ENCODE peak calls at places on chromosomes 6 and 20, in four cellular contexts. Q is HCT116, G is HepG2, O is WTC11. D is an unnamed sample.

GRCh38 chr6:13914346-13914745 is 10.4 kb upstream of the RNF182 start:
- DNase-seq in Q (no peak), G (no peak), O (no peak), D (no peak)

GRCh38 chr20:60636417-60636816 is 615.6 kb upstream of the CDH4 start:
- DNase-seq in Q (no peak), G (no peak), O (no peak), D (no peak)

GRCh38 chr20:33042983-33043730 is 10.5 kb upstream of the BPIFB3 start:
- DNase-seq in Q (no peak), G (no peak), O (no peak), D (no peak)

GRCh38 chr6:167904791-167905190 is 78.1 kb downstream of the AFDN start:
- DNase-seq in Q (no peak), G (no peak), O (no peak), D (no peak)

GRCh38 chr6:3133515-3133914 is 15.0 kb downstream of the BPHL start:
- DNase-seq in Q (no peak), G (no peak), O (no peak), D (no peak)

GRCh38 chr6:4512101-4512500 is 264.1 kb upstream of the CDYL start:
- DNase-seq in Q (no peak), G (no peak), O (no peak), D (no peak)

GRCh38 chr6:135665935-135666334 is 168.4 kb upstream of the AHI1 start:
- DNase-seq in Q (no peak), G (no peak), O (no peak), D (no peak)

GRCh38 chr20:51565298-51565697 is 22.8 kb upstream of the NFATC2 start:
- DNase-seq in Q (no peak), G (no peak), O (no peak), D (no peak)

GRCh38 chr20:64244870-64245603 is 10.5 kb upstream of the PCMTD2 start:
- DNase-seq in Q (no peak), G (no peak), O (no peak), D (no peak)

GRCh38 chr6:46927066-46927465 is 5.3 kb upstream of the ADGRF5 start:
- DNase-seq in Q (no peak), G (no peak), O (no peak), D (no peak)

GRCh38 chr6:31794294-31794865 is 1.2 kb downstream of the VARS1 start:
- DNase-seq in Q (no peak), G (no peak), O (no peak), D (peak; percentile 17)

GRCh38 chr6:9101920-9102319 is 666.6 kb upstream of the SLC35B3 start:
- DNase-seq in Q (no peak), G (no peak), O (no peak), D (no peak)

DNA sequence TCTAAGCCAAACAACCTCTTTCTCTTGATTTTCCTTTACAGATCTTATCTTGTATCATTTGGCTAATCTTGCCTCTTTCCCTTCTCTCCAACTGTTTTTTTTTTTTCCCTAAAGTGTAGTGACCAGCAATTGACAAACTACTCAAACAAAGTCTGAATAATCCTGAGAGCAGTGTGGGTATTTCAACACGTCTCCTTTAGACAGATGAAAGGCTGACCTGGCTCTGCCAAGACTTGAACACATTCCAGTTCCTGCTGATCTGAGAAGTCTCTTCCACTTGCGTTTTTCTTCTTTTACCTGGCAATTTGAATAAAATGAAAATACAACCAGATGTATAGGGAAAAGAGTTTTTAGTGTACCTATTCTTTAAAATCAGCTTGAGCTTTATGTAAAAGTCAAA is 168.4 kb downstream of the GJA10 start:
- DNase-seq in Q (no peak), G (no peak), O (no peak), D (no peak)
- TF ChIP-seq SP1 in Q (no peak), G (no peak), O (no peak), D (no peak)

DNA sequence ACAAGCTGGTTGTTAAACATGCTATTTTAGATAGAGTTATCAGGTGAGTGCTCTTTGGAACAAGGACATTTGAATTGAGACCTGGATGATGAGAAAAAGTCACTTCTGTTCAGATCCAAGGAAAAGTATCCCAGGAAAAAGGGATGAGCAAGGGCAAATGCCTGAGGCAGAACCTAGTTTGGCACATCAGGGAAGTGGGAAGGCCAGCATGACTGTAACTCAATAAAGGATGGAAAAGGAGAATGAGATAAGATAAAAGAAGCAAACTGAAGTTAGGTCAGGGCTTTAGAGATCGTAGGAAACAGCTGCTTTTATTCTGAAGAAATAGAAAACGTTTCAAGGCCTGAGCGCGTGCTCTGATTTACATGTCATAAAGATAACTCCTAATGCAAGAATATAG is 450.0 kb downstream of the FRK start:
- DNase-seq in Q (no peak), G (no peak), O (no peak), D (no peak)
- TF ChIP-seq SP1 in Q (no peak), G (no peak), O (no peak), D (no peak)

DNA sequence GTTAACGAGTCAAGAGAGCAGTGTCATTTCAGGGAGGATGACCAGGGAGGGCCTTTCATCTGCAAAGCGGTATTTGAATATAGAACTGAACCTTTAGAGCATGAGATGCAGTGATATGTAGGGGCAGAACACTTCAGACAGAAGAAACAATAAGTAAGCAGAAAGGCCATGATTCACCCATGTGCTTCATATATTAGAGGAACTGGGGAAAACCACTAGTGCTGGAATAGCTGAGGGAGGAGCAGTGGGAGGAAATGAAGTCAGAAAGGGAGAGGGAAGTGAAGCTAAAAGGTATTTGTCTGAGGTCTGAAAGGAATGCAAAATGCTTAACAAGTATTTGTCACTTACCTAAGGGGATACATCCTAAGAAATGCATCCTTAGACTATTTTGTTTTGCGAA is 391.2 kb downstream of the ADGRB3 start:
- DNase-seq in Q (no peak), G (no peak), O (no peak), D (no peak)
- TF ChIP-seq SP1 in Q (no peak), G (no peak), O (no peak), D (no peak)

GRCh38 chr6:16671302-16672289 is 89.7 kb downstream of the ATXN1 start:
- DNase-seq in Q (no peak), G (peak; percentile 19), O (no peak), D (no peak)

GRCh38 chr6:16670617-16671051 is 90.6 kb downstream of the ATXN1 start:
- DNase-seq in Q (no peak), G (no peak), O (no peak), D (no peak)

GRCh38 chr6:16670183-16670582 is 91.1 kb downstream of the ATXN1 start:
- DNase-seq in Q (no peak), G (no peak), O (no peak), D (no peak)

GRCh38 chr6:16667509-16667908 is 93.8 kb downstream of the ATXN1 start:
- DNase-seq in Q (no peak), G (no peak), O (no peak), D (no peak)

DNA sequence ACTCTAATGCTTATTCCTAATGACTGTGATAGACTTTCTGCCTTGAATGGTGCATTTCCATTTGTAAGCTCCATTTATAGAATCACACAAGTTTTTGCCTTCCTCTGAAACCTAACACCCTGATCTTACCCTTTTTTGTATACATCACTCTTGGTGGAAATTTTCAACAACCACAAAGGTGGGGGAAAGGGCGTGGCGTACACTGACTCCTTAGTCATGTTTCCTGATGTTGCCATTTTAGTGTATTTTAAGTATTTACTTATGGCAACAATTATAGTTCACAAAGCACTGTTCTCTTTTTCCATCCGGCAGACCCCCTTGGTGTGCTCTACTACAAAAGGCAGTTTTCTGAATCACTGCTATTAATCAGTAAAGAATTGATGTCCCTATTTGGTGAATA is 92.0 kb downstream of the ATXN1 start:
- DNase-seq in Q (peak; percentile 38), G (peak; percentile 33), O (no peak), D (no peak)
- TF ChIP-seq SP1 in Q (peak; percentile 61), G (no peak), O (no peak), D (no peak)

DNA sequence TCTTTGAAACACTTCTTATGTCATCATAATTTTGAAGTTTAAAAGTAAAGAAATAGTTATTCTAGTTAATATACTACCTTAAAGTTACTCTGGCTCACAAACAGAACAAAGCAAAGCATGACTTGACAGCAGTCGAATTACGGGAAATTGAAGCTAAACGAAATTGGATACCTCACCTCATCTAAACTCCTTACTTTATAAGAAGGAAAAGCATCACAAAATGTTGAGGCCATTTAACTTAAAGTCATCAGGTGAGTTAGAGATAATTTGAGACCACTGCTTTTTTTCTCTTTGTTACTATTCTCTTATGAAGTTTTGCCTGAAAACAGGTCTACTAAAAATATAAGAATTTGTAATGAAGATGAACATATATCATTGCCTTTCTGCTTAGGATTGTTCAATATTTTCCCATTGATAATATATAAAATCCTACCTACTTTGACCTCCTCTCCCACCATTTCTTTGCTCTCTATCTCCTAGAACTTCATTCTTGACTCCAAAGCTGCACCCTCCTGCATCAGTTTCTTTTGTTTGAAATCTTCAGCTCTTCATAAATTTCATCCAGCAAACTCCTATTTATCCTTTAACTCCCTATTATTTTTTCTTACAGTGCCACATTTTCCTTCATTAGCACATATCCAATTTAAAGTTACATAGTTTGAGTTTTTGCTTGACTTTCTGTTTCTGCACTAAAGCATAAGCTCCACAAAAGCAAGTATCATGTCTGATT is 510.7 kb upstream of the ZNF337 start:
- DNase-seq in Q (no peak), G (no peak), O (no peak), D (no peak)
- TF ChIP-seq SP1 in Q (no peak), G (no peak), O (no peak), D (no peak)

GRCh38 chr6:20916081-20916480 is 381.8 kb downstream of the CDKAL1 start:
- DNase-seq in Q (no peak), G (no peak), O (no peak), D (no peak)
- TF ChIP-seq SP1 in Q (no peak), G (no peak), O (no peak), D (no peak)

GRCh38 chr6:11366934-11367637 is 134.6 kb upstream of the NEDD9 start:
- DNase-seq in Q (no peak), G (no peak), O (no peak), D (no peak)

GRCh38 chr6:11362481-11363018 is 130.1 kb upstream of the NEDD9 start:
- DNase-seq in Q (no peak), G (no peak), O (no peak), D (no peak)

GRCh38 chr6:11366183-11366933 is 133.9 kb upstream of the NEDD9 start:
- DNase-seq in Q (no peak), G (no peak), O (no peak), D (no peak)

GRCh38 chr6:11363881-11364576 is 131.6 kb upstream of the NEDD9 start:
- DNase-seq in Q (no peak), G (no peak), O (no peak), D (no peak)

GRCh38 chr6:11364971-11365397 is 132.5 kb upstream of the NEDD9 start:
- DNase-seq in Q (no peak), G (peak; percentile 73), O (no peak), D (no peak)
- TF ChIP-seq SP1 in Q (no peak), G (no peak), O (no peak), D (no peak)